ENCODE peak calls at places on chromosomes 4 and X, in eight cellular contexts. One of them, this sample, is unnamed.
A peak's percentile ranks its signal among the peaks of the same experiment; 100 is the strongest.

GRCh38 chr4:111066447-111066846 is 443.6 kb upstream of the PITX2 start:
- DNase-seq in stomach: no peak
- DNase-seq in suprapubic skin: no peak
- DNase-seq in A549: no peak
- DNase-seq in upper lobe of left lung: no peak
- DNase-seq in sigmoid colon: no peak
- DNase-seq in K562: no peak
- DNase-seq in transverse colon: no peak
- DNase-seq in this sample: no peak

GRCh38 chr4:118842055-118842454 is 6.1 kb upstream of the SEC24D start:
- DNase-seq in K562: no peak
- DNase-seq in upper lobe of left lung: no peak
- DNase-seq in suprapubic skin: no peak
- DNase-seq in A549: no peak
- DNase-seq in sigmoid colon: no peak
- DNase-seq in stomach: no peak
- DNase-seq in transverse colon: no peak
- DNase-seq in this sample: no peak

GRCh38 chrX:124764354-124764753 is 418.0 kb downstream of the SH2D1A start:
- DNase-seq in K562: peak; percentile 2
- DNase-seq in transverse colon: no peak
- DNase-seq in stomach: no peak
- DNase-seq in suprapubic skin: no peak
- DNase-seq in upper lobe of left lung: no peak
- DNase-seq in sigmoid colon: no peak
- DNase-seq in A549: no peak
- DNase-seq in this sample: no peak

GRCh38 chr4:94032754-94033153 is 174.9 kb upstream of the SMARCAD1 start:
- DNase-seq in upper lobe of left lung: no peak
- DNase-seq in K562: no peak
- DNase-seq in suprapubic skin: no peak
- DNase-seq in stomach: no peak
- DNase-seq in A549: peak; percentile 1
- DNase-seq in sigmoid colon: no peak
- DNase-seq in transverse colon: no peak
- DNase-seq in this sample: no peak

GRCh38 chr4:65635051-65635821 is 35.1 kb downstream of the EPHA5 start:
- DNase-seq in K562: no peak
- DNase-seq in sigmoid colon: no peak
- DNase-seq in suprapubic skin: no peak
- DNase-seq in upper lobe of left lung: no peak
- DNase-seq in A549: no peak
- DNase-seq in stomach: no peak
- DNase-seq in transverse colon: no peak
- DNase-seq in this sample: no peak

GRCh38 chr4:69748176-69748575 is 12.2 kb downstream of the SULT1B1 start:
- DNase-seq in transverse colon: no peak
- DNase-seq in suprapubic skin: no peak
- DNase-seq in K562: no peak
- DNase-seq in upper lobe of left lung: no peak
- DNase-seq in sigmoid colon: no peak
- DNase-seq in A549: peak; percentile 11
- DNase-seq in stomach: no peak
- DNase-seq in this sample: no peak

GRCh38 chr4:3257691-3258482 is 8.9 kb downstream of the MSANTD1 start:
- DNase-seq in stomach: peak; percentile 21
- DNase-seq in transverse colon: peak; percentile 12
- DNase-seq in A549: no peak
- DNase-seq in K562: no peak
- DNase-seq in suprapubic skin: peak; percentile 67
- DNase-seq in upper lobe of left lung: peak; percentile 50
- DNase-seq in sigmoid colon: peak; percentile 40
- DNase-seq in this sample: no peak

GRCh38 chrX:150198776-150199175 is 164.3 kb upstream of the MAMLD1 start:
- DNase-seq in transverse colon: no peak
- DNase-seq in stomach: no peak
- DNase-seq in upper lobe of left lung: no peak
- DNase-seq in sigmoid colon: no peak
- DNase-seq in suprapubic skin: no peak
- DNase-seq in A549: no peak
- DNase-seq in K562: no peak
- DNase-seq in this sample: no peak

GRCh38 chr4:74161676-74162450 is 3.9 kb downstream of the MTHFD2L start:
- DNase-seq in transverse colon: no peak
- DNase-seq in suprapubic skin: no peak
- DNase-seq in sigmoid colon: no peak
- DNase-seq in stomach: no peak
- DNase-seq in K562: no peak
- DNase-seq in upper lobe of left lung: no peak
- DNase-seq in A549: no peak
- DNase-seq in this sample: no peak

GRCh38 chr4:66475596-66475995 is 805.3 kb upstream of the EPHA5 start:
- DNase-seq in upper lobe of left lung: no peak
- DNase-seq in stomach: no peak
- DNase-seq in sigmoid colon: no peak
- DNase-seq in A549: no peak
- DNase-seq in transverse colon: no peak
- DNase-seq in K562: no peak
- DNase-seq in suprapubic skin: no peak
- DNase-seq in this sample: no peak

GRCh38 chr4:186037692-186038658 is 31.0 kb upstream of the TLR3 start:
- DNase-seq in stomach: peak; percentile 49
- DNase-seq in sigmoid colon: peak; percentile 82
- DNase-seq in suprapubic skin: no peak
- DNase-seq in A549: peak; percentile 77
- DNase-seq in upper lobe of left lung: no peak
- DNase-seq in K562: peak; percentile 68
- DNase-seq in transverse colon: peak; percentile 39
- DNase-seq in this sample: no peak

GRCh38 chrX:41862562-41863184 is 60.7 kb downstream of the CASK start:
- DNase-seq in upper lobe of left lung: no peak
- DNase-seq in sigmoid colon: no peak
- DNase-seq in transverse colon: no peak
- DNase-seq in K562: no peak
- DNase-seq in stomach: no peak
- DNase-seq in A549: no peak
- DNase-seq in suprapubic skin: no peak
- DNase-seq in this sample: no peak

GRCh38 chr4:185265942-185266341 is 56.5 kb downstream of the SNX25 start:
- DNase-seq in sigmoid colon: no peak
- DNase-seq in upper lobe of left lung: no peak
- DNase-seq in stomach: no peak
- DNase-seq in A549: no peak
- DNase-seq in transverse colon: no peak
- DNase-seq in K562: no peak
- DNase-seq in suprapubic skin: no peak
- DNase-seq in this sample: no peak

GRCh38 chrX:37813570-37813969 is 33.7 kb downstream of the CYBB start:
- DNase-seq in suprapubic skin: no peak
- DNase-seq in A549: no peak
- DNase-seq in transverse colon: no peak
- DNase-seq in K562: no peak
- DNase-seq in stomach: no peak
- DNase-seq in sigmoid colon: no peak
- DNase-seq in upper lobe of left lung: no peak
- DNase-seq in this sample: no peak

GRCh38 chr4:117941611-117942010 is 92.7 kb upstream of the NDST3 start:
- DNase-seq in A549: no peak
- DNase-seq in stomach: no peak
- DNase-seq in K562: no peak
- DNase-seq in suprapubic skin: no peak
- DNase-seq in transverse colon: no peak
- DNase-seq in upper lobe of left lung: no peak
- DNase-seq in sigmoid colon: no peak
- DNase-seq in this sample: no peak

GRCh38 chr4:20266215-20267082 is 14.7 kb downstream of the SLIT2 start:
- DNase-seq in upper lobe of left lung: no peak
- DNase-seq in A549: no peak
- DNase-seq in sigmoid colon: peak; percentile 61
- DNase-seq in stomach: no peak
- DNase-seq in K562: no peak
- DNase-seq in transverse colon: no peak
- DNase-seq in suprapubic skin: no peak
- DNase-seq in this sample: no peak

GRCh38 chrX:56069299-56069941 is 162.7 kb upstream of the KLF8 start:
- DNase-seq in sigmoid colon: no peak
- DNase-seq in transverse colon: no peak
- DNase-seq in stomach: no peak
- DNase-seq in suprapubic skin: no peak
- DNase-seq in K562: no peak
- DNase-seq in upper lobe of left lung: peak; percentile 1
- DNase-seq in A549: no peak
- DNase-seq in this sample: no peak

GRCh38 chr4:155734065-155734464 is 24.8 kb upstream of the GUCY1B1 start:
- DNase-seq in K562: no peak
- DNase-seq in A549: no peak
- DNase-seq in stomach: no peak
- DNase-seq in transverse colon: no peak
- DNase-seq in upper lobe of left lung: no peak
- DNase-seq in suprapubic skin: no peak
- DNase-seq in sigmoid colon: no peak
- DNase-seq in this sample: no peak

GRCh38 chr4:36168127-36168898 is 76.0 kb downstream of the ARAP2 start:
- DNase-seq in transverse colon: no peak
- DNase-seq in stomach: no peak
- DNase-seq in sigmoid colon: no peak
- DNase-seq in K562: no peak
- DNase-seq in A549: no peak
- DNase-seq in upper lobe of left lung: no peak
- DNase-seq in suprapubic skin: no peak
- DNase-seq in this sample: no peak

GRCh38 chrX:53711446-53711845 is 24.9 kb upstream of the HUWE1 start:
- DNase-seq in A549: no peak
- DNase-seq in transverse colon: no peak
- DNase-seq in K562: no peak
- DNase-seq in stomach: no peak
- DNase-seq in sigmoid colon: no peak
- DNase-seq in upper lobe of left lung: no peak
- DNase-seq in suprapubic skin: no peak
- DNase-seq in this sample: no peak

GRCh38 chr4:174538123-174538875 is 16.0 kb upstream of the HPGD start:
- DNase-seq in stomach: no peak
- DNase-seq in sigmoid colon: no peak
- DNase-seq in A549: peak; percentile 29
- DNase-seq in upper lobe of left lung: no peak
- DNase-seq in suprapubic skin: no peak
- DNase-seq in transverse colon: no peak
- DNase-seq in K562: peak; percentile 21
- DNase-seq in this sample: no peak

GRCh38 chrX:6738518-6739470 is 203.9 kb upstream of the VCX3A start:
- DNase-seq in A549: no peak
- DNase-seq in transverse colon: peak; percentile 43
- DNase-seq in upper lobe of left lung: no peak
- DNase-seq in stomach: no peak
- DNase-seq in suprapubic skin: no peak
- DNase-seq in sigmoid colon: no peak
- DNase-seq in K562: no peak
- DNase-seq in this sample: no peak
- TF ChIP-seq EP300 in A549: no peak
- TF ChIP-seq EP300 in transverse colon: no peak
- TF ChIP-seq EP300 in upper lobe of left lung: no peak
- TF ChIP-seq EP300 in stomach: no peak
- TF ChIP-seq EP300 in suprapubic skin: no peak
- TF ChIP-seq EP300 in sigmoid colon: no peak
- TF ChIP-seq EP300 in K562: no peak
- TF ChIP-seq EP300 in this sample: no peak

GRCh38 chr4:105548483-105548882 is 3.9 kb upstream of the ARHGEF38 start:
- DNase-seq in sigmoid colon: no peak
- DNase-seq in stomach: no peak
- DNase-seq in A549: peak; percentile 6
- DNase-seq in transverse colon: no peak
- DNase-seq in suprapubic skin: no peak
- DNase-seq in upper lobe of left lung: no peak
- DNase-seq in K562: no peak
- DNase-seq in this sample: no peak

GRCh38 chr4:105555409-105555808 is 3.0 kb downstream of the ARHGEF38 start:
- DNase-seq in stomach: no peak
- DNase-seq in transverse colon: no peak
- DNase-seq in suprapubic skin: no peak
- DNase-seq in upper lobe of left lung: no peak
- DNase-seq in A549: no peak
- DNase-seq in K562: no peak
- DNase-seq in sigmoid colon: no peak
- DNase-seq in this sample: no peak

GRCh38 chr4:105550641-105551040 is 1.8 kb upstream of the ARHGEF38 start:
- DNase-seq in upper lobe of left lung: no peak
- DNase-seq in sigmoid colon: no peak
- DNase-seq in transverse colon: peak; percentile 11
- DNase-seq in stomach: no peak
- DNase-seq in suprapubic skin: no peak
- DNase-seq in A549: peak; percentile 17
- DNase-seq in K562: no peak
- DNase-seq in this sample: no peak

GRCh38 chr4:105556175-105556574 is 3.8 kb downstream of the ARHGEF38 start:
- DNase-seq in sigmoid colon: no peak
- DNase-seq in stomach: no peak
- DNase-seq in A549: no peak
- DNase-seq in K562: no peak
- DNase-seq in upper lobe of left lung: no peak
- DNase-seq in transverse colon: no peak
- DNase-seq in suprapubic skin: no peak
- DNase-seq in this sample: no peak

GRCh38 chr4:105551968-105552746 is at the start of gene ARHGEF38:
- DNase-seq in transverse colon: peak; percentile 77
- DNase-seq in A549: peak; percentile 10
- DNase-seq in sigmoid colon: no peak
- DNase-seq in stomach: peak; percentile 72
- DNase-seq in K562: no peak
- DNase-seq in suprapubic skin: no peak
- DNase-seq in upper lobe of left lung: no peak
- DNase-seq in this sample: no peak
- H3K4me3 ChIP-seq in transverse colon: peak within 1 kb of the TSS; percentile 32
- H3K4me3 ChIP-seq in A549: no peak within 1 kb of the TSS
- H3K4me3 ChIP-seq in sigmoid colon: no peak within 1 kb of the TSS
- H3K4me3 ChIP-seq in stomach: peak within 1 kb of the TSS; percentile 35
- H3K4me3 ChIP-seq in K562: no peak within 1 kb of the TSS
- H3K4me3 ChIP-seq in suprapubic skin: no peak within 1 kb of the TSS
- H3K4me3 ChIP-seq in upper lobe of left lung: peak within 1 kb of the TSS; percentile 39
- H3K4me3 ChIP-seq in this sample: no peak within 1 kb of the TSS

DNA sequence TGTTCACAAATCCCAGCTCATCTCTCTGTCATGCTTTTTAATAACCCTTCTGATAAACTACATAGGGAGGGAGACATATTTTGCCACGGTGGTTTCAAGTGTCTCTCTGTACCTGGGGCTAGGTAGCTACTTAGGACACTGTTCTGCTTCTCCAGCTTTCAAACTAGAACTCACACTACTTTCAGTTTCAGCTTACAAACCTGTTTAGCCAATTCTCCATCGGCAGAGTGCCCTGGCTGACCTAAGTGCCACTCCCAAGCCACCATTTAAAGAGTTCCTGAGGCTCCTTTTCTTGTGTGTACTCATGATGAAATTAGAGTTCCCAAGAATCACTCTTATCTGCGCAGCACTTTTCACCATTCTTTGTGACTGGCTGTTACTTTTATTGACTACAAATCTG is 899.2 kb downstream of the FAT4 start:
- DNase-seq in upper lobe of left lung: no peak
- DNase-seq in stomach: no peak
- DNase-seq in sigmoid colon: no peak
- DNase-seq in suprapubic skin: no peak
- DNase-seq in A549: no peak
- DNase-seq in K562: no peak
- DNase-seq in transverse colon: no peak
- DNase-seq in this sample: no peak
- TF ChIP-seq EP300 in upper lobe of left lung: no peak
- TF ChIP-seq EP300 in stomach: no peak
- TF ChIP-seq EP300 in sigmoid colon: no peak
- TF ChIP-seq EP300 in suprapubic skin: no peak
- TF ChIP-seq EP300 in A549: no peak
- TF ChIP-seq EP300 in K562: no peak
- TF ChIP-seq EP300 in transverse colon: no peak
- TF ChIP-seq EP300 in this sample: no peak

GRCh38 chr4:157423526-157424020 is 203.0 kb downstream of the GRIA2 start:
- DNase-seq in stomach: no peak
- DNase-seq in suprapubic skin: no peak
- DNase-seq in transverse colon: no peak
- DNase-seq in A549: no peak
- DNase-seq in sigmoid colon: no peak
- DNase-seq in upper lobe of left lung: no peak
- DNase-seq in K562: no peak
- DNase-seq in this sample: no peak
- H3K4me3 ChIP-seq in stomach: no peak overlapping the region
- H3K4me3 ChIP-seq in suprapubic skin: no peak overlapping the region
- H3K4me3 ChIP-seq in transverse colon: no peak overlapping the region
- H3K4me3 ChIP-seq in A549: no peak overlapping the region
- H3K4me3 ChIP-seq in sigmoid colon: no peak overlapping the region
- H3K4me3 ChIP-seq in upper lobe of left lung: no peak overlapping the region
- H3K4me3 ChIP-seq in K562: no peak overlapping the region
- H3K4me3 ChIP-seq in this sample: no peak overlapping the region

This sample was measured in esophagus muscularis mucosa.